ENCODE peak calls at places on chromosomes 4 and X, in six cellular contexts. D, F, P, Z, V and M are unnamed samples. For H3K4me1, the result is how much of the 10 kb centered on the place peaks cover.

GRCh38 chr4:173448557-173448918 is 49.6 kb upstream of the SCRG1 start:
- DNase-seq in D (peak), F (no peak), P (no peak), Z (no peak), V (no peak), M (no peak)

GRCh38 chrX:40943093-40943641 is 142.1 kb upstream of the USP9X start:
- DNase-seq in D (no peak), F (no peak), P (no peak), Z (no peak), V (no peak), M (no peak)

GRCh38 chr4:76571274-76571673 is 136.2 kb downstream of the SHROOM3 start:
- DNase-seq in D (no peak), F (no peak), P (no peak), Z (no peak), V (no peak), M (no peak)

GRCh38 chrX:25049347-25049746 is 33.6 kb upstream of the ARX start:
- DNase-seq in D (no peak), F (no peak), P (no peak), Z (no peak), V (no peak), M (no peak)

GRCh38 chr4:102343964-102344519 is 1.2 kb downstream of the SLC39A8 start:
- DNase-seq in D (peak), F (no peak), P (peak), Z (no peak), V (peak), M (no peak)

GRCh38 chrX:110097920-110098319 is 95.0 kb downstream of the TMEM164 start:
- DNase-seq in D (no peak), F (no peak), P (no peak), Z (no peak), V (no peak), M (no peak)

GRCh38 chrX:35461164-35461563 is 337.0 kb upstream of the MAGEB16 start:
- DNase-seq in D (no peak), F (no peak), P (no peak), Z (no peak), V (no peak), M (no peak)

GRCh38 chr4:8532245-8532781 is 47.9 kb upstream of the GPR78 start:
- DNase-seq in D (no peak), F (peak), P (no peak), Z (no peak), V (no peak), M (no peak)

GRCh38 chr4:146244496-146244895 is 30.2 kb downstream of the REELD1 start:
- DNase-seq in D (no peak), F (no peak), P (no peak), Z (no peak), V (no peak), M (no peak)

GRCh38 chr4:146245899-146246298 is 31.6 kb downstream of the REELD1 start:
- DNase-seq in D (no peak), F (no peak), P (no peak), Z (no peak), V (no peak), M (peak)

GRCh38 chr4:146245246-146245645 is 30.9 kb downstream of the REELD1 start:
- DNase-seq in D (peak), F (no peak), P (no peak), Z (peak), V (no peak), M (no peak)

GRCh38 chr4:146243883-146244277 is 29.5 kb downstream of the REELD1 start:
- DNase-seq in D (no peak), F (no peak), P (no peak), Z (no peak), V (no peak), M (no peak)

GRCh38 chr4:146243141-146243882 is 29.0 kb downstream of the REELD1 start:
- DNase-seq in D (peak), F (no peak), P (peak), Z (no peak), V (no peak), M (peak)
- TF ChIP-seq CTCF in D (peak), F (peak), P (peak), Z (no peak), V (peak), M (peak)

GRCh38 chr4:30396772-30397475 is 323.2 kb upstream of the PCDH7 start:
- DNase-seq in D (peak), F (no peak), P (no peak), Z (no peak), V (no peak), M (no peak)
- H3K4me1 ChIP-seq in D (under half), F (under half), P (under half), Z (under half), V (under half), M (under half)

GRCh38 chr4:151841107-151841506 is 80.3 kb upstream of the GATB start:
- DNase-seq in D (no peak), F (no peak), P (no peak), Z (no peak), V (no peak), M (no peak)
- H3K27ac ChIP-seq in D (no peak), F (no peak), P (no peak), Z (no peak), V (no peak), M (no peak)

DNA sequence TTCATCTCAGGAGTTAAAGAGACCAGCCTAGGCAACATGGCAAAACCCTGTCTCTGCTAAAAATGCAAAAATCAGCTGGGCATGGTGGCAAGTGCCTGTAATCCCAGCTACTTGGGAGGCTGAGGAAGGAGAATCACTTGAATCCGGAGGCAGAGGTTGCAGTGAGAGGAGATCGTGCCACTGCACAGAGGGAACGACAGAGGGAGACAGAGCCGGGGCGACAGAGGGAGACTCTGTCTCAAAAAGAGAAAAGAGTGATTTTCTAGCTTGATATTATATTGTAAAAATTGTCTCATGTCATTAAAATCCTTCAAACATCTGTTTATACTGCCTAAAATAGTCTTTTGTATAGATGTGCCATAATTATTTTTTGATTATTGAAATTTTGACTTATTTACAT is 225.4 kb upstream of the AGA start:
- DNase-seq in D (no peak), F (no peak), P (no peak), Z (no peak), V (no peak), M (no peak)
- TF ChIP-seq CTCF in D (no peak), F (peak), P (peak), Z (no peak), V (peak), M (peak)

GRCh38 chrX:69138512-69138911 is 26.7 kb downstream of the PJA1 start:
- DNase-seq in D (no peak), F (no peak), P (no peak), Z (no peak), V (no peak), M (peak)
- H3K4me1 ChIP-seq in D (under half), F (under half), P (under half), Z (under half), V (under half), M (under half)

DNA sequence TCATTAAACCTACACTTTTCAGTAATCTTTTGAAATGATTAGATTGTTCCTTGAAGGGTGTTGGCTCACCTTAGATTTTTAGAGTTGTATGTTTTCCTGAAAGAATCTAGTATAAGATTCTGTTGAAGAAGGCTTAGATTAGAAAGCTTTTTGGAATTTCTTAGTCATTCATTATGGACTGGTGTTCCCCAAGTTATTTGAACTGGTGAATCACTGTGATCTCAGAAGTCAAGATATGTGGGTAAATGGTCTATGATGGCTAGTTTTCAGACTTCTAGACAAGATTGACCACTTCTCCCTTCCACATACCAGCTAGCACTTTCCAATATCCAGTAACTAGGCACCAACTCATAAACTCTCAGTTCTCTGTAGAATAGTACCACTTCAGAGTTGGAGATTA is 138.1 kb downstream of the KDM6A start:
- DNase-seq in D (peak), F (no peak), P (no peak), Z (no peak), V (no peak), M (no peak)
- H3K27ac ChIP-seq in D (no peak), F (peak), P (no peak), Z (no peak), V (no peak), M (no peak)

GRCh38 chr4:4575284-4576211 is 33.7 kb upstream of the STX18 start:
- DNase-seq in D (peak), F (no peak), P (peak), Z (peak), V (peak), M (peak)
- TF ChIP-seq CTCF in D (peak), F (peak), P (peak), Z (no peak), V (peak), M (peak)

DNA sequence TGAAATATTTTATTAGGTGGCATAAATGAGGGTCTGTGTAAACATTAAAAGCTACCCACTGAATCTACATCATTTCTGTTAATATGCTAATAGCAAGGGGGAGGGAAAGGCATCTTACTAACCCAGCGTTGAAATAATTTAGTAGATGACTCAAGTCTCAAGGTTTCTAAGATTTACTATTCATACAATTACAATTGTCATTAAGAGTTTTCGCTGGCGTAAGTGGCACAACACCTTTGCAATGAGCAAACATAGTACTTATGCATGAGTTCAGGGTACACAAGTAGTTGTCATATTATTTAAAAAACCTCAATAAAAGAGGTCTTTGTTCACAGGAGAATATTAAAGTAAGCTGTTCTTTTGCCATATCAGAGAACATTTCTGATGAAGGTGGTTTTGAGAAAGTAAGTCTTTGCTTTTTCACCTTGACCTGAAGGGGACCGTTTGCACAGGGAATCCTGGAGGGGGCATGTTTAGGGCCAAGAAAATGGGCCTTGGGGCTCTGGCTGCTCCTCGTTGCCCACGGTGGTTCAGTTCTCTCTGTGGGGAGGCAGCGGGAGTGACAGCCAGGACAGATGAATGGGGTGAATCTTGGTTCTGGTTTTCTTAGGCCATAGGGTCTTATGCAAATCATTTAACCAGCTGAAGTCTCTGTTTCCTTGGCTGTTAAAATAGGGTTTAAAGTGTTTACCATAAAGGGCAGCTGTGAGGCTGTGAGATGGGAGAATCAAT is 4.4 kb upstream of the RHOH start:
- DNase-seq in D (no peak), F (no peak), P (no peak), Z (no peak), V (no peak), M (no peak)
- H3K4me1 ChIP-seq in D (under half), F (under half), P (under half), Z (under half), V (under half), M (under half)

DNA sequence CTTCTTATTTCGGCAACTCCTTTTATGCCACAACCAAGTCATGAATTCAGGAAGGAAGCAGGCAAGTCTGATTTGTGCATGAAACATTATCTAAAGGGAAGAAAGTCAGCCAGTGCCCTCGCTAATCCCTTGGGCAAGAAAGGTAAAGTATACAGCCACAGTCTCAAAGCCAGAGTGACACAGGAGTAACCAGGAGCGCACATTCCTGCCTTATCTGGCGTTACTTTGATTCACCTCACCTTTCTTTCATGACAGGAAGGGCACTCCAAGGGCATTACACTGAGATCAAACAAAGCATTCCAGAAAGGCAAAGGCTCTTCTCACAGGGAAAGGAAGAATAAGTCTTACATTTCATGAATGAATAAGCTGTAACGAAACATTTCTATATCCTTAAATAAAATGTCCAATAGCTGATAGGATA is 38.8 kb downstream of the FAT1 start:
- DNase-seq in D (no peak), F (no peak), P (no peak), Z (peak), V (no peak), M (no peak)
- H3K27ac ChIP-seq in D (peak), F (peak), P (no peak), Z (no peak), V (no peak), M (peak)